ENCODE peak calls at places on chromosomes 4 and X, in six cellular contexts. T is GM23248; C is EL; M is CD8-positive, alpha-beta T cell; U is H9; A is NCI-H774. L is an unnamed sample.

GRCh38 chr4:184824776-184825393 is 883 bp downstream of the ACSL1 start:
- DNase-seq in T (no peak), C (no peak), M (peak; percentile 4), U (no peak), A (no peak), L (no peak)

GRCh38 chr4:87017580-87018061 is 82.8 kb downstream of the AFF1 start:
- DNase-seq in T (peak; percentile 85), C (peak; percentile 81), M (no peak), U (no peak), A (no peak), L (no peak)

GRCh38 chrX:100408643-100409315 is 1.3 kb downstream of the PCDH19 start:
- DNase-seq in T (no peak), C (no peak), M (no peak), U (peak; percentile 46), A (no peak), L (no peak)

GRCh38 chrX:111581086-111581485 is 69.6 kb downstream of the SERTM2 start:
- DNase-seq in T (no peak), C (no peak), M (no peak), U (no peak), A (no peak), L (no peak)

GRCh38 chr4:112514449-112515277 is 1.3 kb downstream of the NEUROG2 start:
- DNase-seq in T (no peak), C (peak; percentile 26), M (no peak), U (peak; percentile 59), A (no peak), L (no peak)

GRCh38 chr4:2261110-2261852 is 628 bp downstream of the MXD4 start:
- DNase-seq in T (peak; percentile 87), C (peak; percentile 53), M (peak; percentile 46), U (no peak), A (no peak), L (peak; percentile 29)

GRCh38 chr4:87058272-87059073 is 123.7 kb downstream of the AFF1 start:
- DNase-seq in T (peak; percentile 51), C (peak; percentile 24), M (no peak), U (peak; percentile 53), A (no peak), L (peak; percentile 24)

GRCh38 chrX:1097328-1097727 is 115.1 kb downstream of the CRLF2 start:
- DNase-seq in T (no peak), C (no peak), M (no peak), U (no peak), A (no peak), L (no peak)

GRCh38 chrX:10102046-10102704 is 54.6 kb upstream of the CLCN4 start:
- DNase-seq in T (no peak), C (peak; percentile 15), M (no peak), U (no peak), A (no peak), L (no peak)